ENCODE peak calls at places on chromosomes 13 and 19, in six cellular contexts. One of them, this sample, is unnamed.

GRCh38 chr13:43377149-43377548 is 353.8 kb downstream of the DNAJC15 start:
- DNase-seq in AG04450: no peak
- DNase-seq in endodermal cell: no peak
- DNase-seq in psoas muscle: peak
- DNase-seq in cardiac muscle cell: peak
- DNase-seq in pancreas: peak
- DNase-seq in this sample: no peak

GRCh38 chr19:4297901-4298771 is 4.1 kb downstream of the TMIGD2 start:
- DNase-seq in pancreas: no peak
- DNase-seq in endodermal cell: peak
- DNase-seq in cardiac muscle cell: no peak
- DNase-seq in psoas muscle: no peak
- DNase-seq in AG04450: no peak
- DNase-seq in this sample: no peak

GRCh38 chr19:33659835-33660234 is 38.1 kb downstream of the CHST8 start:
- DNase-seq in psoas muscle: no peak
- DNase-seq in endodermal cell: no peak
- DNase-seq in pancreas: no peak
- DNase-seq in cardiac muscle cell: no peak
- DNase-seq in AG04450: no peak
- DNase-seq in this sample: no peak

GRCh38 chr13:101149735-101150380 is 266.4 kb downstream of the NALCN start:
- DNase-seq in endodermal cell: peak
- DNase-seq in psoas muscle: no peak
- DNase-seq in cardiac muscle cell: peak
- DNase-seq in AG04450: peak
- DNase-seq in pancreas: no peak
- DNase-seq in this sample: no peak

GRCh38 chr19:18282021-18282787 is 782 bp upstream of the JUND start:
- DNase-seq in AG04450: peak
- DNase-seq in pancreas: peak
- DNase-seq in psoas muscle: no peak
- DNase-seq in cardiac muscle cell: no peak
- DNase-seq in endodermal cell: no peak
- DNase-seq in this sample: peak

GRCh38 chr19:10533656-10534386 is 9.9 kb upstream of the ATG4D start:
- DNase-seq in pancreas: no peak
- DNase-seq in endodermal cell: no peak
- DNase-seq in cardiac muscle cell: peak
- DNase-seq in psoas muscle: no peak
- DNase-seq in AG04450: peak
- DNase-seq in this sample: no peak

GRCh38 chr13:87677334-87678234 is 6.4 kb downstream of the SLITRK5 start:
- DNase-seq in pancreas: peak
- DNase-seq in AG04450: no peak
- DNase-seq in endodermal cell: peak
- DNase-seq in psoas muscle: no peak
- DNase-seq in cardiac muscle cell: no peak
- DNase-seq in this sample: no peak

GRCh38 chr19:2097330-2098327 is 914 bp downstream of the IZUMO4 start:
- DNase-seq in psoas muscle: no peak
- DNase-seq in endodermal cell: no peak
- DNase-seq in pancreas: peak
- DNase-seq in cardiac muscle cell: no peak
- DNase-seq in AG04450: no peak
- DNase-seq in this sample: no peak

GRCh38 chr13:92745233-92745632 is 481.4 kb upstream of the GPC6 start:
- DNase-seq in cardiac muscle cell: no peak
- DNase-seq in AG04450: no peak
- DNase-seq in pancreas: no peak
- DNase-seq in psoas muscle: no peak
- DNase-seq in endodermal cell: no peak
- DNase-seq in this sample: no peak

GRCh38 chr19:36041831-36042230 is 9.2 kb upstream of the CLIP3 start:
- DNase-seq in cardiac muscle cell: peak
- DNase-seq in AG04450: peak
- DNase-seq in psoas muscle: no peak
- DNase-seq in endodermal cell: no peak
- DNase-seq in pancreas: no peak
- DNase-seq in this sample: no peak

GRCh38 chr19:52945652-52946321 is 16.9 kb downstream of the ZNF816 start:
- DNase-seq in pancreas: no peak
- DNase-seq in AG04450: no peak
- DNase-seq in psoas muscle: no peak
- DNase-seq in cardiac muscle cell: no peak
- DNase-seq in endodermal cell: peak
- DNase-seq in this sample: no peak

GRCh38 chr13:86900906-86901305 is 770.3 kb upstream of the SLITRK5 start:
- DNase-seq in psoas muscle: no peak
- DNase-seq in pancreas: no peak
- DNase-seq in cardiac muscle cell: no peak
- DNase-seq in AG04450: no peak
- DNase-seq in endodermal cell: no peak
- DNase-seq in this sample: no peak

GRCh38 chr19:47143322-47144073 is 12.9 kb downstream of the SAE1 start:
- DNase-seq in endodermal cell: no peak
- DNase-seq in cardiac muscle cell: no peak
- DNase-seq in pancreas: no peak
- DNase-seq in AG04450: no peak
- DNase-seq in psoas muscle: no peak
- DNase-seq in this sample: no peak

GRCh38 chr13:76222511-76222910 is 586.4 kb downstream of the LMO7 start:
- DNase-seq in AG04450: no peak
- DNase-seq in endodermal cell: no peak
- DNase-seq in pancreas: no peak
- DNase-seq in cardiac muscle cell: no peak
- DNase-seq in psoas muscle: no peak
- DNase-seq in this sample: no peak

GRCh38 chr13:76620036-76620435 is 266.2 kb downstream of the KCTD12 start:
- DNase-seq in psoas muscle: no peak
- DNase-seq in AG04450: no peak
- DNase-seq in cardiac muscle cell: peak
- DNase-seq in pancreas: no peak
- DNase-seq in endodermal cell: no peak
- DNase-seq in this sample: no peak

GRCh38 chr13:50323440-50324070 is 308.3 kb downstream of the KCNRG start:
- DNase-seq in cardiac muscle cell: peak
- DNase-seq in psoas muscle: no peak
- DNase-seq in AG04450: peak
- DNase-seq in endodermal cell: no peak
- DNase-seq in pancreas: no peak
- DNase-seq in this sample: no peak

GRCh38 chr19:33212773-33213172 is 12.9 kb downstream of the SLC7A10 start:
- DNase-seq in endodermal cell: no peak
- DNase-seq in cardiac muscle cell: no peak
- DNase-seq in psoas muscle: no peak
- DNase-seq in AG04450: no peak
- DNase-seq in pancreas: peak
- DNase-seq in this sample: no peak

GRCh38 chr19:49710372-49710951 is 19.5 kb downstream of the CPT1C start:
- DNase-seq in psoas muscle: no peak
- DNase-seq in pancreas: no peak
- DNase-seq in endodermal cell: no peak
- DNase-seq in cardiac muscle cell: peak
- DNase-seq in AG04450: no peak
- DNase-seq in this sample: no peak

GRCh38 chr13:41746259-41746658 is 214.7 kb downstream of the VWA8 start:
- DNase-seq in cardiac muscle cell: peak
- DNase-seq in psoas muscle: no peak
- DNase-seq in AG04450: peak
- DNase-seq in endodermal cell: no peak
- DNase-seq in pancreas: no peak
- DNase-seq in this sample: no peak

GRCh38 chr19:13718733-13719132 is 45.6 kb upstream of the MRI1 start:
- DNase-seq in AG04450: peak
- DNase-seq in psoas muscle: no peak
- DNase-seq in pancreas: no peak
- DNase-seq in endodermal cell: peak
- DNase-seq in cardiac muscle cell: peak
- DNase-seq in this sample: peak

GRCh38 chr19:50500060-50500752 is 10.8 kb downstream of the JOSD2 start:
- DNase-seq in endodermal cell: peak
- DNase-seq in AG04450: no peak
- DNase-seq in cardiac muscle cell: no peak
- DNase-seq in psoas muscle: peak
- DNase-seq in pancreas: no peak
- DNase-seq in this sample: peak

GRCh38 chr19:12913011-12913561 is 6.0 kb downstream of the SYCE2 start:
- DNase-seq in psoas muscle: peak
- DNase-seq in AG04450: peak
- DNase-seq in endodermal cell: peak
- DNase-seq in cardiac muscle cell: peak
- DNase-seq in pancreas: peak
- DNase-seq in this sample: peak

GRCh38 chr13:59435024-59435423 is 728.7 kb downstream of the DIAPH3 start:
- DNase-seq in AG04450: no peak
- DNase-seq in pancreas: no peak
- DNase-seq in endodermal cell: no peak
- DNase-seq in cardiac muscle cell: no peak
- DNase-seq in psoas muscle: no peak
- DNase-seq in this sample: no peak

GRCh38 chr13:42355118-42355840 is 83.3 kb downstream of the AKAP11 start:
- DNase-seq in endodermal cell: no peak
- DNase-seq in cardiac muscle cell: no peak
- DNase-seq in AG04450: no peak
- DNase-seq in psoas muscle: no peak
- DNase-seq in pancreas: no peak
- DNase-seq in this sample: no peak

GRCh38 chr13:24906268-24906667 is 142.3 kb downstream of the RNF17 start:
- DNase-seq in cardiac muscle cell: no peak
- DNase-seq in AG04450: no peak
- DNase-seq in endodermal cell: no peak
- DNase-seq in psoas muscle: no peak
- DNase-seq in pancreas: no peak
- DNase-seq in this sample: no peak
- H3K27ac ChIP-seq in cardiac muscle cell: no peak
- H3K27ac ChIP-seq in AG04450: no peak
- H3K27ac ChIP-seq in endodermal cell: no peak
- H3K27ac ChIP-seq in psoas muscle: no peak
- H3K27ac ChIP-seq in pancreas: no peak
- H3K27ac ChIP-seq in this sample: no peak

GRCh38 chr19:45975296-45975695 is 1.6 kb upstream of the NOVA2 start:
- DNase-seq in endodermal cell: no peak
- DNase-seq in cardiac muscle cell: no peak
- DNase-seq in psoas muscle: no peak
- DNase-seq in AG04450: no peak
- DNase-seq in pancreas: no peak
- DNase-seq in this sample: no peak

GRCh38 chr19:45972944-45973525 is 630 bp downstream of the NOVA2 start:
- DNase-seq in psoas muscle: no peak
- DNase-seq in AG04450: no peak
- DNase-seq in pancreas: peak
- DNase-seq in endodermal cell: no peak
- DNase-seq in cardiac muscle cell: no peak
- DNase-seq in this sample: no peak

GRCh38 chr19:45972081-45972943 is 1.4 kb downstream of the NOVA2 start:
- DNase-seq in psoas muscle: no peak
- DNase-seq in endodermal cell: peak
- DNase-seq in cardiac muscle cell: no peak
- DNase-seq in AG04450: no peak
- DNase-seq in pancreas: no peak
- DNase-seq in this sample: no peak

GRCh38 chr19:45971260-45971902 is 2.3 kb downstream of the NOVA2 start:
- DNase-seq in AG04450: no peak
- DNase-seq in psoas muscle: no peak
- DNase-seq in pancreas: no peak
- DNase-seq in cardiac muscle cell: no peak
- DNase-seq in endodermal cell: no peak
- DNase-seq in this sample: no peak

GRCh38 chr19:45973564-45974338 is at the start of gene NOVA2:
- DNase-seq in psoas muscle: peak
- DNase-seq in AG04450: no peak
- DNase-seq in pancreas: peak
- DNase-seq in endodermal cell: peak
- DNase-seq in cardiac muscle cell: peak
- DNase-seq in this sample: peak
- H3K27ac ChIP-seq in psoas muscle: no peak
- H3K27ac ChIP-seq in AG04450: no peak
- H3K27ac ChIP-seq in pancreas: no peak
- H3K27ac ChIP-seq in endodermal cell: no peak
- H3K27ac ChIP-seq in cardiac muscle cell: no peak
- H3K27ac ChIP-seq in this sample: peak

DNA sequence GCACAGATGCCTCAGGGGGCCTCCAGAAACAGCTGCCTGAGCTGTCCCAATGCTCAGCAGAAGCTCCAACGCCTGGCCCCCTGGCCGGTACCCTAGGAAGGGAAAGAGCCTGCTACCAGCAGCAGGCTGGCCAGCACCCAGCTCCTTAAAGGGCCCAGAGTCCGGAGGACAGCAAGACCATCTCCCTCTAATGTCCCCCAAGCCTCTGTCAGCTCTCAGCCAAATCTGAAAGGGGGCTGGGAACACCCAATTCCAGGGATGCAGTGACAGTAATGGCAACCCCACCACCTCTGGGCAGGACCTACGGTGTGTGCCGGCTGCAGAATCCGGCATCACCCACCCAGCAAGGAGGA is 4.2 kb downstream of the PPP6R1 start:
- DNase-seq in psoas muscle: no peak
- DNase-seq in cardiac muscle cell: no peak
- DNase-seq in AG04450: no peak
- DNase-seq in pancreas: no peak
- DNase-seq in endodermal cell: no peak
- DNase-seq in this sample: no peak
- H3K27ac ChIP-seq in psoas muscle: no peak
- H3K27ac ChIP-seq in cardiac muscle cell: no peak
- H3K27ac ChIP-seq in AG04450: no peak
- H3K27ac ChIP-seq in pancreas: no peak
- H3K27ac ChIP-seq in endodermal cell: no peak
- H3K27ac ChIP-seq in this sample: peak

GRCh38 chr13:66577358-66577757 is 652.8 kb downstream of the PCDH9 start:
- DNase-seq in cardiac muscle cell: no peak
- DNase-seq in AG04450: no peak
- DNase-seq in pancreas: no peak
- DNase-seq in psoas muscle: no peak
- DNase-seq in endodermal cell: no peak
- DNase-seq in this sample: no peak

GRCh38 chr13:66578305-66578704 is 651.8 kb downstream of the PCDH9 start:
- DNase-seq in endodermal cell: no peak
- DNase-seq in cardiac muscle cell: no peak
- DNase-seq in pancreas: no peak
- DNase-seq in psoas muscle: no peak
- DNase-seq in AG04450: no peak
- DNase-seq in this sample: no peak

GRCh38 chr13:66576381-66576780 is 653.8 kb downstream of the PCDH9 start:
- DNase-seq in psoas muscle: no peak
- DNase-seq in AG04450: no peak
- DNase-seq in cardiac muscle cell: no peak
- DNase-seq in pancreas: no peak
- DNase-seq in endodermal cell: no peak
- DNase-seq in this sample: no peak

DNA sequence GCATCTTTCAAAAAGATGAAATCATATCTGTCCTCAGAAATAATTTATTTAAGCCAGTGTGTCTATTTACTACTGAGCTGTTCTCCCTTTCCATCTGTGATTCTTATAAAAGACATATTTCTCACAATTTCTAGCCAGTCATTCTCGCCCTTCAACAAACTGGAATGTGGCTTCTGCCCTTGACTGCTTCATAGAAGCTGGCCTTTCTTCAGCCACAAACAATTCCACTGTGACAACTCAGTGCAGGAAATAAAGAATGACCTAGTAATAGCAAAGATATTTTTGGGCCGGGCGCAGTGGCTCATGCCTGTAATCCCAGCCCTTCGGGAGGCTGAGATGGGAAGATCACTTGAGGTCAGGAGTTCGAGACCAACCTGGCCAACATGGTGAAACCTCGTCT is 655.5 kb downstream of the PCDH9 start:
- DNase-seq in cardiac muscle cell: no peak
- DNase-seq in pancreas: no peak
- DNase-seq in endodermal cell: no peak
- DNase-seq in AG04450: no peak
- DNase-seq in psoas muscle: no peak
- DNase-seq in this sample: no peak
- H3K27ac ChIP-seq in cardiac muscle cell: no peak
- H3K27ac ChIP-seq in pancreas: no peak
- H3K27ac ChIP-seq in endodermal cell: no peak
- H3K27ac ChIP-seq in AG04450: no peak
- H3K27ac ChIP-seq in psoas muscle: no peak
- H3K27ac ChIP-seq in this sample: no peak

This sample was measured in substantia nigra.